ENCODE peak calls at places on chromosomes 3 and 15, in nine cellular contexts. W is AG04450; M is fibroblast of the aortic adventitia; U is GM12865; H is A549; K is spleen; V is stomach; B is CD8-positive, alpha-beta memory T cell; P is choroid plexus epithelial cell. O is an unnamed sample.

GRCh38 chr3:123347691-123348264 is 101.1 kb downstream of the ADCY5 start:
- DNase-seq in W (no peak), M (no peak), U (no peak), H (no peak), K (peak), V (no peak), B (no peak), P (no peak), O (no peak)

GRCh38 chr3:25259871-25260270 is 168.2 kb upstream of the RARB start:
- DNase-seq in W (no peak), M (no peak), U (no peak), H (no peak), K (no peak), V (no peak), B (no peak), P (peak), O (no peak)

GRCh38 chr3:186002884-186003472 is 65.2 kb upstream of the TRA2B start:
- DNase-seq in W (no peak), M (no peak), U (peak), H (peak), K (no peak), V (no peak), B (no peak), P (peak), O (peak)

GRCh38 chr3:13106308-13106970 is 33.2 kb upstream of the IQSEC1 start:
- DNase-seq in W (no peak), M (no peak), U (no peak), H (peak), K (no peak), V (no peak), B (no peak), P (no peak), O (no peak)

GRCh38 chr3:100184960-100185566 is 70.8 kb upstream of the FILIP1L start:
- DNase-seq in W (no peak), M (peak), U (no peak), H (no peak), K (no peak), V (no peak), B (no peak), P (no peak), O (no peak)

GRCh38 chr3:33438284-33438668 is 1.9 kb downstream of the UBP1 start:
- DNase-seq in W (no peak), M (peak), U (peak), H (peak), K (no peak), V (no peak), B (no peak), P (peak), O (no peak)

GRCh38 chr3:81245505-81245904 is 515.9 kb downstream of the GBE1 start:
- DNase-seq in W (no peak), M (peak), U (no peak), H (no peak), K (no peak), V (no peak), B (no peak), P (peak), O (no peak)

GRCh38 chr3:100516232-100516631 is 23.8 kb downstream of the TMEM45A start:
- DNase-seq in W (no peak), M (peak), U (no peak), H (no peak), K (no peak), V (no peak), B (no peak), P (peak), O (no peak)

GRCh38 chr3:100880845-100881244 is 112.4 kb downstream of the ABI3BP start:
- DNase-seq in W (no peak), M (peak), U (no peak), H (no peak), K (no peak), V (no peak), B (no peak), P (peak), O (no peak)

GRCh38 chr3:81753416-81754014 is 7.9 kb downstream of the GBE1 start:
- DNase-seq in W (no peak), M (no peak), U (no peak), H (no peak), K (no peak), V (no peak), B (no peak), P (no peak), O (no peak)

GRCh38 chr3:194370753-194371152 is 1.2 kb upstream of the LRRC15 start:
- DNase-seq in W (no peak), M (no peak), U (no peak), H (no peak), K (no peak), V (no peak), B (no peak), P (no peak), O (no peak)

GRCh38 chr15:80489030-80489594 is 84.9 kb downstream of the ARNT2 start:
- DNase-seq in W (peak), M (peak), U (no peak), H (no peak), K (no peak), V (no peak), B (no peak), P (peak), O (no peak)

GRCh38 chr15:41284425-41285177 is 47.8 kb downstream of the OIP5 start:
- DNase-seq in W (no peak), M (peak), U (peak), H (peak), K (no peak), V (no peak), B (peak), P (peak), O (no peak)

GRCh38 chr3:19149388-19149787 is 1.1 kb downstream of the KCNH8 start:
- DNase-seq in W (no peak), M (peak), U (peak), H (peak), K (no peak), V (no peak), B (peak), P (peak), O (peak)

GRCh38 chr15:89768071-89768500 is 8.0 kb upstream of the MESP2 start:
- DNase-seq in W (no peak), M (peak), U (no peak), H (no peak), K (no peak), V (peak), B (no peak), P (peak), O (no peak)

GRCh38 chr3:61807865-61808276 is 246.5 kb downstream of the PTPRG start:
- DNase-seq in W (no peak), M (peak), U (no peak), H (no peak), K (no peak), V (peak), B (no peak), P (peak), O (no peak)

GRCh38 chr15:61556037-61556648 is 327.0 kb upstream of the RORA start:
- DNase-seq in W (no peak), M (peak), U (no peak), H (no peak), K (no peak), V (no peak), B (no peak), P (peak), O (no peak)

GRCh38 chr3:32398531-32398930 is 6.9 kb downstream of the CMTM7 start:
- DNase-seq in W (no peak), M (no peak), U (no peak), H (no peak), K (peak), V (peak), B (no peak), P (no peak), O (no peak)

DNA sequence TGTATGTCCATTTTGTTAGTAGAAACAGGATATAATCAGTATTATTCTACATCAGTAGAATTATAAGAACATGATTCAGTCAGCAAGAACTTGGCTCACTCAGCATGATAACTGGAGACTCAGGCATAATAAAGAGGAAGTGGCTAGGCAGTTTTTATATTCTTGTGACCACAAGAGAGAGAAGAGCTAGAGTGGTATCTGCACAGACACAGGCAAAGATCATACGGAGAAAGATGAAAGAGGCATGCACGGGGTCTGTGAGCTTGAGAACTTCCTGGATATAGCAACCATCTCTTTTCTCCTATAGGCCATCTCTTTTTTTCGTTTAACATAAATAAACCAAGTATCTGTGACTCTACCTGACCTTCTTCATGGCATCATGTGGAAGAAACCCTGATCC is 46.8 kb downstream of the MYO5A start:
- DNase-seq in W (peak), M (peak), U (peak), H (no peak), K (no peak), V (no peak), B (peak), P (peak), O (peak)
- H3K4me3 ChIP-seq in W (no peak), M (no peak), U (no peak), H (no peak), K (no peak), V (no peak), B (peak), P (no peak), O (peak)

GRCh38 chr15:31130576-31131237 is 29.2 kb upstream of the TRPM1 start:
- DNase-seq in W (no peak), M (no peak), U (no peak), H (no peak), K (no peak), V (no peak), B (no peak), P (no peak), O (no peak)
- H3K4me3 ChIP-seq in W (peak), M (no peak), U (no peak), H (no peak), K (no peak), V (no peak), B (no peak), P (no peak), O (no peak)

DNA sequence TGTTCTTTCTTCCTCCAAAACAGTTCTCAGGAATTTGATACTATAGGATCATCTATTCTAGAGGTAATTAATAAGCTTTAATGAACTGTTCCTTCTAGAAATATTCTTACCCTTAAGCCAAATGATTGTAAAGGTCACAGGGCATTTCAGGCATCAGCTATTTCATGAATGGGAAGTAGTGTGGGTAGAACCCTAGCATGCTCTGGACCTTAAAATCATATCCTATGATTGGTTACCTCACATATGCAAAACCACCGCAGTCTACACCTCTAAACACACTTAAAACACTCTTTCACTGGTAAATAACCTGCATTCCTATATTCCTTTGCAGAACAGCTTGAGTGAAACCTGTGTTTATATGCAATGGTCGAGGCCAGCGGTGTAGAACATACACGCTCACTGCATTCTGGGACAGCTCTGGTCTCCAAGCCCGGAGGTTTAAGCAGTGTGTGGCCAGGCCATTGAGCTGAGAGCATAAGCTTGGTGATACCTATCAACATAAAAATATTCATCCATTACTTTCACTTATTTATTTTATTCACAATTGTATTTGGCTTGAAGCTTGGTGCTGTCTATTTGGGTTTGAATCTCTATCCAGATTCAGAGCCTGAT is 87.7 kb upstream of the RASGRP1 start:
- DNase-seq in W (no peak), M (no peak), U (no peak), H (no peak), K (no peak), V (no peak), B (no peak), P (no peak), O (no peak)
- H3K4me3 ChIP-seq in W (no peak), M (no peak), U (no peak), H (no peak), K (no peak), V (no peak), B (peak), P (no peak), O (peak)

GRCh38 chr15:48190932-48191573 is 412 bp upstream of the CTXN2 start:
- DNase-seq in W (peak), M (peak), U (peak), H (peak), K (no peak), V (peak), B (peak), P (peak), O (peak)

GRCh38 chr15:48186271-48186670 is 5.2 kb upstream of the CTXN2 start:
- DNase-seq in W (no peak), M (no peak), U (no peak), H (no peak), K (no peak), V (no peak), B (no peak), P (no peak), O (no peak)

GRCh38 chr15:48191574-48192225 is at the start of gene CTXN2:
- DNase-seq in W (no peak), M (no peak), U (no peak), H (no peak), K (no peak), V (no peak), B (no peak), P (peak), O (no peak)
- H3K4me3 ChIP-seq in W (no peak), M (no peak), U (no peak), H (no peak), K (no peak), V (no peak), B (no peak), P (peak), O (no peak)

GRCh38 chr15:51736646-51737537 is 563 bp downstream of the LYSMD2 start:
- DNase-seq in W (no peak), M (no peak), U (peak), H (peak), K (peak), V (peak), B (peak), P (peak), O (no peak)

GRCh38 chr15:51737538-51738305 is at the start of gene LYSMD2:
- DNase-seq in W (no peak), M (no peak), U (peak), H (peak), K (peak), V (peak), B (peak), P (peak), O (no peak)

GRCh38 chr15:51735211-51735610 is 2.2 kb downstream of the LYSMD2 start:
- DNase-seq in W (no peak), M (no peak), U (peak), H (no peak), K (no peak), V (no peak), B (peak), P (no peak), O (no peak)

GRCh38 chr15:51735611-51736010 is 1.8 kb downstream of the LYSMD2 start:
- DNase-seq in W (no peak), M (no peak), U (peak), H (no peak), K (no peak), V (no peak), B (peak), P (no peak), O (peak)

DNA sequence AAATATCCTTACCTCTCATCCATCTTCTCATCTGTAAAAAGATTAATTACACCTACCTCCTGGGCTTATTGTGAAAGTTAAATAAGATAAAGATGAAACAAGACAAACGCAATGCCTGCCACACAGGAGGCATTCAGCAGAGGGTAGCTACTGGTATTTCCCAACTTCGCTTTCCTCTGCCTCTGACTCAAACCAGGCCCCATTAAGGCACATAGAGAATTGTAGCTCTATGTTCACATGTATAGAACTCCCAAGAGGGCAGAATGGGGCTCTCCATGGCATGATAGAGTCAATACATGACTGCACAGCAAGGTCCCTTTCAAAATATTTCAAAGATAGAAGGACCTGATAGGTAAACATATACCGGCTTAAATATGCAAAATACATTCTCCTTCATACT is 1.4 kb downstream of the LYSMD2 start:
- DNase-seq in W (no peak), M (no peak), U (peak), H (no peak), K (no peak), V (no peak), B (no peak), P (no peak), O (no peak)
- H3K4me3 ChIP-seq in W (no peak), M (no peak), U (peak), H (peak), K (peak), V (peak), B (peak), P (no peak), O (peak)

GRCh38 chr3:103923907-103924306 is 1442.8 kb upstream of the ALCAM start:
- DNase-seq in W (no peak), M (no peak), U (no peak), H (no peak), K (no peak), V (no peak), B (no peak), P (no peak), O (no peak)

GRCh38 chr3:103918336-103918735 is 1448.4 kb upstream of the ALCAM start:
- DNase-seq in W (no peak), M (no peak), U (no peak), H (no peak), K (no peak), V (no peak), B (no peak), P (no peak), O (no peak)

GRCh38 chr3:103924544-103924943 is 1442.2 kb upstream of the ALCAM start:
- DNase-seq in W (no peak), M (no peak), U (no peak), H (no peak), K (no peak), V (no peak), B (no peak), P (no peak), O (no peak)

DNA sequence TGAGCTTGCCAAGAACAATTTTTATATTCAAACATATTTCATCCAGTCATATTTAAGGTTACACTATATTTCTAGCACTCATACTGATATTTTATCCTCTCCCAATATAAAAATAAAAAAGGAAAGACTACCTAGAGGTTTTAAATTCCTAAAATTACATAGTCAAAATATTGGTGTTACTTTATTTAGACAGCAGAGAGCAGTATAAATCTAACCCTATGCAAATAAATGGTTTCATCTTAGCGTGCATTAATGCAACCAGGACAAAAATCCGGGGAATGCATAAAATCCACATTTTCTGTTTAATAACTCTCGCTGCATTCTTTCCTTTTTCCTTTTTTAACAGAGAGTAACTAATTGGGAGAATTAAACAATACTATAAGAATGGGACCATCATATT is 1447.4 kb upstream of the ALCAM start:
- DNase-seq in W (no peak), M (no peak), U (no peak), H (no peak), K (no peak), V (no peak), B (no peak), P (peak), O (no peak)
- H3K4me3 ChIP-seq in W (no peak), M (no peak), U (no peak), H (no peak), K (no peak), V (no peak), B (no peak), P (no peak), O (no peak)

GRCh38 chr15:63027646-63028045 is 14.9 kb upstream of the TPM1 start:
- DNase-seq in W (no peak), M (no peak), U (no peak), H (no peak), K (no peak), V (no peak), B (no peak), P (no peak), O (no peak)

GRCh38 chr15:63025460-63025859 is 17.1 kb upstream of the TPM1 start:
- DNase-seq in W (no peak), M (no peak), U (no peak), H (peak), K (no peak), V (no peak), B (no peak), P (no peak), O (peak)

GRCh38 chr15:63028442-63029110 is 14.0 kb upstream of the TPM1 start:
- DNase-seq in W (no peak), M (no peak), U (no peak), H (no peak), K (no peak), V (no peak), B (no peak), P (no peak), O (no peak)

GRCh38 chr15:63030101-63030528 is 12.4 kb upstream of the TPM1 start:
- DNase-seq in W (no peak), M (peak), U (no peak), H (no peak), K (no peak), V (no peak), B (no peak), P (peak), O (no peak)

GRCh38 chr15:63029701-63030100 is 12.8 kb upstream of the TPM1 start:
- DNase-seq in W (no peak), M (no peak), U (no peak), H (no peak), K (no peak), V (no peak), B (no peak), P (no peak), O (no peak)
- H3K4me3 ChIP-seq in W (no peak), M (no peak), U (no peak), H (no peak), K (no peak), V (no peak), B (no peak), P (no peak), O (no peak)